ENCODE peak calls at places on chromosome 5, in five cellular contexts. One of them, this sample, is unnamed.

GRCh38 chr5:179261301-179262125 is 83.7 kb downstream of the ADAMTS2 start:
- DNase-seq in anterior cingulate cortex: no peak
- DNase-seq in myocyte: no peak
- DNase-seq in neural progenitor cell: peak
- DNase-seq in H54: no peak
- DNase-seq in this sample: no peak

GRCh38 chr5:125196479-125197183 is 450.2 kb upstream of the ZNF608 start:
- DNase-seq in anterior cingulate cortex: no peak
- DNase-seq in myocyte: no peak
- DNase-seq in neural progenitor cell: peak
- DNase-seq in H54: no peak
- DNase-seq in this sample: no peak

GRCh38 chr5:172045315-172045632 is 38.8 kb upstream of the FBXW11 start:
- DNase-seq in anterior cingulate cortex: no peak
- DNase-seq in myocyte: no peak
- DNase-seq in neural progenitor cell: no peak
- DNase-seq in H54: no peak
- DNase-seq in this sample: no peak

GRCh38 chr5:75656311-75657003 is 45.2 kb downstream of the ANKDD1B start:
- DNase-seq in anterior cingulate cortex: no peak
- DNase-seq in myocyte: peak
- DNase-seq in neural progenitor cell: no peak
- DNase-seq in H54: peak
- DNase-seq in this sample: no peak

GRCh38 chr5:134526483-134527155 is 1.1 kb downstream of the JADE2 start:
- DNase-seq in anterior cingulate cortex: peak
- DNase-seq in myocyte: peak
- DNase-seq in neural progenitor cell: peak
- DNase-seq in H54: peak
- DNase-seq in this sample: no peak

GRCh38 chr5:154406231-154406630 is 39.6 kb upstream of the SAP30L start:
- DNase-seq in anterior cingulate cortex: no peak
- DNase-seq in myocyte: peak
- DNase-seq in neural progenitor cell: no peak
- DNase-seq in H54: no peak
- DNase-seq in this sample: no peak

GRCh38 chr5:154575869-154576806 is 98.1 kb upstream of the HAND1 start:
- DNase-seq in anterior cingulate cortex: no peak
- DNase-seq in myocyte: no peak
- DNase-seq in neural progenitor cell: no peak
- DNase-seq in H54: no peak
- DNase-seq in this sample: no peak

GRCh38 chr5:81908771-81909170 is 63.1 kb upstream of the ATG10 start:
- DNase-seq in anterior cingulate cortex: no peak
- DNase-seq in myocyte: no peak
- DNase-seq in neural progenitor cell: no peak
- DNase-seq in H54: no peak
- DNase-seq in this sample: no peak

GRCh38 chr5:142500506-142500905 is 175.7 kb upstream of the SPRY4 start:
- DNase-seq in anterior cingulate cortex: no peak
- DNase-seq in myocyte: no peak
- DNase-seq in neural progenitor cell: no peak
- DNase-seq in H54: no peak
- DNase-seq in this sample: no peak

GRCh38 chr5:56818409-56819026 is 3.2 kb downstream of the MAP3K1 start:
- DNase-seq in anterior cingulate cortex: no peak
- DNase-seq in myocyte: no peak
- DNase-seq in neural progenitor cell: no peak
- DNase-seq in H54: no peak
- DNase-seq in this sample: no peak

GRCh38 chr5:139251281-139251687 is 42.3 kb upstream of the MATR3 start:
- DNase-seq in anterior cingulate cortex: no peak
- DNase-seq in myocyte: no peak
- DNase-seq in neural progenitor cell: no peak
- DNase-seq in H54: no peak
- DNase-seq in this sample: no peak

GRCh38 chr5:107696071-107696470 is 25.3 kb upstream of the EFNA5 start:
- DNase-seq in anterior cingulate cortex: no peak
- DNase-seq in myocyte: no peak
- DNase-seq in neural progenitor cell: peak
- DNase-seq in H54: no peak
- DNase-seq in this sample: no peak

GRCh38 chr5:154475613-154476342 is 2.2 kb downstream of the HAND1 start:
- DNase-seq in anterior cingulate cortex: no peak
- DNase-seq in myocyte: no peak
- DNase-seq in neural progenitor cell: peak
- DNase-seq in H54: no peak
- DNase-seq in this sample: no peak

GRCh38 chr5:55853271-55853670 is 2.1 kb downstream of the IL31RA start:
- DNase-seq in anterior cingulate cortex: no peak
- DNase-seq in myocyte: no peak
- DNase-seq in neural progenitor cell: no peak
- DNase-seq in H54: no peak
- DNase-seq in this sample: no peak

GRCh38 chr5:157076558-157076957 is 17.6 kb upstream of the HAVCR1 start:
- DNase-seq in anterior cingulate cortex: no peak
- DNase-seq in myocyte: peak
- DNase-seq in neural progenitor cell: no peak
- DNase-seq in H54: no peak
- DNase-seq in this sample: peak

GRCh38 chr5:161093105-161093504 is 241.1 kb upstream of the ATP10B start:
- DNase-seq in anterior cingulate cortex: no peak
- DNase-seq in myocyte: peak
- DNase-seq in neural progenitor cell: peak
- DNase-seq in H54: no peak
- DNase-seq in this sample: no peak

GRCh38 chr5:160442824-160443431 is 21.3 kb downstream of the PTTG1 start:
- DNase-seq in anterior cingulate cortex: no peak
- DNase-seq in myocyte: no peak
- DNase-seq in neural progenitor cell: no peak
- DNase-seq in H54: no peak
- DNase-seq in this sample: no peak

GRCh38 chr5:16542275-16542674 is 74.5 kb downstream of the RETREG1 start:
- DNase-seq in anterior cingulate cortex: no peak
- DNase-seq in myocyte: no peak
- DNase-seq in neural progenitor cell: no peak
- DNase-seq in H54: no peak
- DNase-seq in this sample: no peak

GRCh38 chr5:3542769-3543168 is 52.9 kb upstream of the IRX1 start:
- DNase-seq in anterior cingulate cortex: no peak
- DNase-seq in myocyte: no peak
- DNase-seq in neural progenitor cell: no peak
- DNase-seq in H54: no peak
- DNase-seq in this sample: no peak

GRCh38 chr5:56183507-56183906 is 49.6 kb downstream of the ANKRD55 start:
- DNase-seq in anterior cingulate cortex: no peak
- DNase-seq in myocyte: no peak
- DNase-seq in neural progenitor cell: no peak
- DNase-seq in H54: peak
- DNase-seq in this sample: peak

GRCh38 chr5:68884893-68885292 is 208.9 kb upstream of the SLC30A5 start:
- DNase-seq in anterior cingulate cortex: no peak
- DNase-seq in myocyte: peak
- DNase-seq in neural progenitor cell: peak
- DNase-seq in H54: no peak
- DNase-seq in this sample: peak

GRCh38 chr5:83407931-83408330 is 63.6 kb upstream of the VCAN start:
- DNase-seq in anterior cingulate cortex: no peak
- DNase-seq in myocyte: no peak
- DNase-seq in neural progenitor cell: no peak
- DNase-seq in H54: no peak
- DNase-seq in this sample: no peak

GRCh38 chr5:43389679-43390329 is 22.4 kb downstream of the CCL28 start:
- DNase-seq in anterior cingulate cortex: peak
- DNase-seq in myocyte: peak
- DNase-seq in neural progenitor cell: peak
- DNase-seq in H54: peak
- DNase-seq in this sample: peak

GRCh38 chr5:68277427-68277826 is 61.9 kb downstream of the PIK3R1 start:
- DNase-seq in anterior cingulate cortex: no peak
- DNase-seq in myocyte: peak
- DNase-seq in neural progenitor cell: no peak
- DNase-seq in H54: peak
- DNase-seq in this sample: no peak